ENCODE peak calls at places on chromosomes 3 and 15, in nine cellular contexts. P, L, C, S, I, A, G, K and T are unnamed samples.

GRCh38 chr15:50209804-50210203 is 27.8 kb downstream of the SLC27A2 start:
- DNase-seq in P (peak), L (no peak), C (no peak), S (no peak), I (no peak), A (no peak), G (peak), K (no peak), T (no peak)

GRCh38 chr3:143657391-143657790 is 190.9 kb downstream of the SLC9A9 start:
- DNase-seq in P (no peak), L (no peak), C (no peak), S (peak), I (no peak), A (no peak), G (no peak), K (no peak), T (no peak)

GRCh38 chr3:192795021-192795420 is 67.7 kb upstream of the FGF12 start:
- DNase-seq in P (no peak), L (no peak), C (peak), S (peak), I (no peak), A (no peak), G (no peak), K (no peak), T (no peak)

GRCh38 chr3:18237251-18238005 is 187.7 kb downstream of the SATB1 start:
- DNase-seq in P (peak), L (no peak), C (peak), S (peak), I (peak), A (no peak), G (peak), K (no peak), T (no peak)

GRCh38 chr3:38005076-38006020 is 14.8 kb downstream of the VILL start:
- DNase-seq in P (no peak), L (peak), C (no peak), S (peak), I (no peak), A (no peak), G (peak), K (no peak), T (peak)

GRCh38 chr3:140753865-140754754 is 76.2 kb downstream of the TRIM42 start:
- DNase-seq in P (peak), L (no peak), C (no peak), S (no peak), I (peak), A (no peak), G (peak), K (no peak), T (no peak)

GRCh38 chr3:146543461-146544012 is 870 bp downstream of the PLSCR1 start:
- DNase-seq in P (peak), L (peak), C (peak), S (peak), I (no peak), A (peak), G (peak), K (no peak), T (no peak)

GRCh38 chr15:35293353-35294130 is 208.4 kb upstream of the NANOGP8 start:
- DNase-seq in P (peak), L (no peak), C (peak), S (peak), I (peak), A (no peak), G (peak), K (no peak), T (no peak)

GRCh38 chr3:143016321-143016972 is 15.1 kb downstream of the U2SURP start:
- DNase-seq in P (peak), L (no peak), C (no peak), S (no peak), I (no peak), A (no peak), G (no peak), K (no peak), T (no peak)

GRCh38 chr3:73213906-73214305 is 152.4 kb downstream of the EBLN2 start:
- DNase-seq in P (no peak), L (no peak), C (no peak), S (no peak), I (peak), A (no peak), G (peak), K (no peak), T (no peak)

GRCh38 chr3:127803619-127804018 is 18.7 kb downstream of the MGLL start:
- DNase-seq in P (peak), L (no peak), C (peak), S (peak), I (no peak), A (no peak), G (peak), K (no peak), T (peak)

GRCh38 chr3:66139415-66139814 is 81.4 kb upstream of the SLC25A26 start:
- DNase-seq in P (no peak), L (no peak), C (peak), S (no peak), I (no peak), A (no peak), G (no peak), K (no peak), T (no peak)

GRCh38 chr15:99174989-99175388 is 70.1 kb downstream of the SYNM start:
- DNase-seq in P (no peak), L (no peak), C (no peak), S (no peak), I (no peak), A (no peak), G (no peak), K (no peak), T (no peak)

GRCh38 chr3:53728606-53729005 is 117.6 kb downstream of the CHDH start:
- DNase-seq in P (no peak), L (no peak), C (no peak), S (no peak), I (no peak), A (no peak), G (no peak), K (no peak), T (no peak)

GRCh38 chr3:66729685-66730393 is 229.0 kb upstream of the LRIG1 start:
- DNase-seq in P (no peak), L (no peak), C (no peak), S (no peak), I (no peak), A (no peak), G (no peak), K (no peak), T (no peak)

GRCh38 chr3:152382312-152383135 is 113.8 kb downstream of the MBNL1 start:
- DNase-seq in P (no peak), L (no peak), C (no peak), S (peak), I (no peak), A (no peak), G (no peak), K (no peak), T (no peak)

GRCh38 chr3:53229171-53229570 is 26.7 kb downstream of the TKT start:
- DNase-seq in P (no peak), L (peak), C (no peak), S (no peak), I (no peak), A (no peak), G (no peak), K (no peak), T (peak)

GRCh38 chr3:28349397-28350000 is 875 bp upstream of the AZI2 start:
- DNase-seq in P (peak), L (no peak), C (peak), S (no peak), I (peak), A (no peak), G (no peak), K (no peak), T (no peak)

GRCh38 chr3:158727499-158728377 is 4.5 kb downstream of the RARRES1 start:
- DNase-seq in P (peak), L (no peak), C (peak), S (peak), I (peak), A (no peak), G (peak), K (no peak), T (no peak)

GRCh38 chr3:45553469-45553974 is 41.0 kb upstream of the LIMD1 start:
- DNase-seq in P (peak), L (peak), C (peak), S (peak), I (no peak), A (peak), G (peak), K (no peak), T (peak)

GRCh38 chr3:2947536-2947935 is 162.6 kb downstream of the IL5RA start:
- DNase-seq in P (no peak), L (no peak), C (no peak), S (no peak), I (no peak), A (no peak), G (no peak), K (no peak), T (no peak)

GRCh38 chr3:88000853-88001252 is 58.0 kb downstream of the CGGBP1 start:
- DNase-seq in P (no peak), L (no peak), C (no peak), S (peak), I (no peak), A (no peak), G (no peak), K (no peak), T (no peak)

GRCh38 chr3:82080261-82080660 is 318.8 kb upstream of the GBE1 start:
- DNase-seq in P (peak), L (no peak), C (no peak), S (no peak), I (no peak), A (no peak), G (peak), K (no peak), T (no peak)

GRCh38 chr15:92596623-92597022 is 59.0 kb downstream of the FAM174B start:
- DNase-seq in P (peak), L (no peak), C (no peak), S (no peak), I (no peak), A (no peak), G (no peak), K (no peak), T (no peak)

GRCh38 chr3:46089237-46090011 is 62.1 kb upstream of the XCR1 start:
- DNase-seq in P (peak), L (peak), C (peak), S (peak), I (peak), A (no peak), G (peak), K (no peak), T (peak)

GRCh38 chr3:13075318-13075717 is 2.1 kb upstream of the IQSEC1 start:
- DNase-seq in P (no peak), L (no peak), C (no peak), S (no peak), I (no peak), A (no peak), G (no peak), K (no peak), T (peak)

GRCh38 chr3:13073976-13074375 is 747 bp upstream of the IQSEC1 start:
- DNase-seq in P (no peak), L (no peak), C (no peak), S (no peak), I (no peak), A (no peak), G (no peak), K (no peak), T (no peak)

GRCh38 chr3:13071695-13072094 is 1.5 kb downstream of the IQSEC1 start:
- DNase-seq in P (no peak), L (no peak), C (no peak), S (no peak), I (no peak), A (no peak), G (no peak), K (no peak), T (no peak)

GRCh38 chr3:13072239-13073041 is 789 bp downstream of the IQSEC1 start:
- DNase-seq in P (peak), L (peak), C (peak), S (no peak), I (no peak), A (no peak), G (peak), K (peak), T (no peak)

DNA sequence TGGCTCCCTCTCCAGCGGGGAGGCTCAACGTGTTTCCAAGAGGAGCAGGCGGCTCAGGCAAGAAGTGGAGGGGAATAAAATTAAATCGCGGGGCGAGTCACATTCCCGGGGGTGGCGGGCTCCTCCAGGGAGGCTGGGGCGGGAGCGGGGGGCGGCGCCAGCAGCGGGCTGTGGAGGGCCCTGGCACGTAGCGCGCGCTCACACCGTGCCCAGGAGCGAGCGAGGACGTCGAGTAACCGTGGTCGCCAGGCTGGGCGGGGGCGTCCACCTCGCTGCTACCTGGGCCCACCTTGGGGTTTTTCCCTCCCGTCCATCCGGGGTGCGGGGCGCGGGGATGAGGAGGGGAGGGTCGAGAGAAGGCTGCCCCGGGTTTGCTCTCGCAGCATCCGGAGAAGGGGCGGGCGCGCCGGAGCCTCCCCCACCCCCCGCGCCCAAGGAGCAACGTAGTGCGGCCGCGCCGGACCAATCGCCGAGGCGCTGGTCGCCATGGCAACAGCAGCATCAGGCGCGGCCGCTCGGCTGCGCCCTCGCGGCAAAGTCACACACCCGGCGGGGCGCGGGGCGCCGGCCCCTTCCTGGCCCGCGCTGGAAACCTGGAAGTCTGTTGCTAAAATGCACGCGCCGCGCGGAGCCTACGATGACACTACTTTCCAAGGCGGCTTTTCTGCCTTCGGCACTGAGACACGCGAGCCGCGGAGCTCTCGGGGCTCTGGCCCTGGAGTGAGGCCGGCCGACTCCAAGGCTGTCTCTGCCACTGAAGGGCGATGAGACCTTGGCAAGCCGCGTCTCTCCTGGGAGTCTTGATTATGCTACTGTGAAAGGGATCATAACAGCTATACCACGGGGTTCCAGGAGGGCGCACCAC is at the start of gene IQSEC1:
- DNase-seq in P (no peak), L (peak), C (peak), S (peak), I (no peak), A (peak), G (no peak), K (peak), T (peak)
- TF ChIP-seq CTCF in P (no peak), L (no peak), C (no peak), S (no peak), I (no peak), A (no peak), G (no peak), K (no peak), T (no peak)

DNA sequence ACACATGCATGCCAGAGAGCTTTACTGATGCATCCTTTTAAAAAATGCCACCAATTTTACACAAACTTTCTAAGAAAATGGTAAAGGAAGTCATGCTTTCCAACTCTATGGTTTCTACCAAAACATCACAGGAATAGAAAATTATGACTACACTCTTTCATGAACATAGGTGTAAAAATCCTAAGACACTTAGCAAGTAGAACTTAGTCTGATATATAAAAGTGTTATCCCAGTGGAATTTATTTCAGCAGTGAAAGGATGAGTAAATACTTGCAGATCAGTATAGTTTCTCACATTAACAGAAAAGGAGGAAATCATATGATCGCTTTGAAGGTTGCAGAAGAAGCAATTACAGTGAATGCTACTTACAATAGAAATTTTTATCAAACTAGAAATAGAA is 43.4 kb downstream of the MCTP2 start:
- DNase-seq in P (no peak), L (no peak), C (no peak), S (no peak), I (no peak), A (no peak), G (no peak), K (no peak), T (no peak)
- TF ChIP-seq CTCF in P (no peak), L (no peak), C (no peak), S (no peak), I (no peak), A (no peak), G (no peak), K (no peak), T (no peak)

GRCh38 chr3:170491901-170492300 is 73.2 kb downstream of the CLDN11 start:
- DNase-seq in P (no peak), L (no peak), C (no peak), S (no peak), I (no peak), A (no peak), G (no peak), K (no peak), T (no peak)

GRCh38 chr3:170487091-170487490 is 68.4 kb downstream of the CLDN11 start:
- DNase-seq in P (no peak), L (no peak), C (no peak), S (no peak), I (no peak), A (no peak), G (no peak), K (no peak), T (no peak)

GRCh38 chr3:170490828-170491560 is 72.3 kb downstream of the CLDN11 start:
- DNase-seq in P (no peak), L (no peak), C (no peak), S (no peak), I (no peak), A (no peak), G (no peak), K (no peak), T (no peak)

GRCh38 chr3:170486398-170486797 is 67.7 kb downstream of the CLDN11 start:
- DNase-seq in P (no peak), L (no peak), C (no peak), S (no peak), I (no peak), A (no peak), G (no peak), K (no peak), T (no peak)

DNA sequence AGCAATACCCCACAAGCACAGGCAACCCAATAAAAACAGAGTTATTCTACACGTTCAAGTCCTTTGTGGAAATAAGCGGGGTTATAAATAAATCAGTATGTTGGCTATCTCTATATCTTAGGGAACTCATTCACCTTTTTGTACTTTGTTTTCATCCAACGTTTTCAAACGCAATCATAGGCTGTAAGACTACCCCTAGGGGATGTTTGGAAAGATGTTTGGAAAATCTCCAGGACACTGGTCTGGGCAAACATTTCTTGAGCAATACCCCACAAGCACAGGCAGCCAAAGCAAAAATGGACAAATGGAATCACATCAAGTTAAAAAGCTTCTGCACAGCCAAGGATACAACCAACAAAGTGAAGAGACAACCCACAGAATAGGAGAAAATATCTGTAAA is 70.1 kb downstream of the CLDN11 start:
- DNase-seq in P (peak), L (no peak), C (peak), S (peak), I (peak), A (no peak), G (peak), K (no peak), T (no peak)
- TF ChIP-seq CTCF in P (peak), L (no peak), C (no peak), S (peak), I (no peak), A (no peak), G (no peak), K (no peak), T (no peak)

DNA sequence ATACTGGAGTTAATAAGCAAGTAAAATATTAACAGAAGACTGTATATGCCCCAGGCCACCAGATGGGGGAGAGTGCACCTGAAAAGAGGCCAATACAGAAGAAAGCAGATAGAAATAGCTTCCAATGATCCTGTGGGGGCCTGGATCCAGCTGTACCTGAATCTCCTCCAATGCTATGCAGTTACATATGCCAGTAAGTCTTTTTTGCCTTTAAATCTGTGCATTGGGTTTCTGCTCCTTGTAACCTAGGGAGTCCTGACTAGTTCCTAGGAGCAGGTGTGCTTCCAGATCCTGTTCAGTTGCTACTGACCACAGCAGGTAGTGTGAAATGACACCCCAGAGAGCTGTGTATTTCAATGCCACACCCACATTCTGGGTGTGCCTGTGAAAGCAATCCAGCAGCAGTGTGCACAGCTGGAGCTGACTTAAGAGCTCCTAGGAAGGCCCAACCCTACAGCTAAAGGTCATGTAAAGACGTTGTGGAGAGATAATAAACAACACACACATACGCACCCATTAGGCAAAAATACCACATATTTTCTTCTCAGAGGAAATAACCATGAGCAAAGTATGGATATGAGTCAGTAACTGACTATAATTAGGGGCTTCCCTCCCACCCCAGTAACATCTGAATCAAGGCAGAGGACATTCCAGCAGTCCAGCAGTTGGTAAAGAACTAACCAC is 62.2 kb upstream of the AKAP13 start:
- DNase-seq in P (peak), L (no peak), C (peak), S (peak), I (peak), A (no peak), G (peak), K (no peak), T (no peak)
- TF ChIP-seq CTCF in P (peak), L (no peak), C (peak), S (no peak), I (peak), A (no peak), G (peak), K (no peak), T (no peak)

GRCh38 chr3:156939315-156939714 is 113.2 kb downstream of the LEKR1 start:
- DNase-seq in P (no peak), L (no peak), C (no peak), S (no peak), I (no peak), A (no peak), G (no peak), K (no peak), T (no peak)
- TF ChIP-seq CTCF in P (no peak), L (no peak), C (no peak), S (no peak), I (no peak), A (no peak), G (no peak), K (no peak), T (no peak)

GRCh38 chr3:32420138-32420981 is 28.7 kb downstream of the CMTM7 start:
- DNase-seq in P (peak), L (no peak), C (peak), S (peak), I (no peak), A (no peak), G (peak), K (peak), T (no peak)
- TF ChIP-seq CTCF in P (peak), L (no peak), C (no peak), S (peak), I (peak), A (no peak), G (peak), K (no peak), T (no peak)

GRCh38 chr3:132399054-132399929 is 18.0 kb upstream of the DNAJC13 start:
- DNase-seq in P (peak), L (no peak), C (peak), S (peak), I (peak), A (no peak), G (peak), K (no peak), T (no peak)

GRCh38 chr3:132394334-132394733 is 23.0 kb upstream of the DNAJC13 start:
- DNase-seq in P (no peak), L (peak), C (no peak), S (peak), I (no peak), A (peak), G (no peak), K (no peak), T (no peak)

GRCh38 chr3:132396255-132396654 is 21.0 kb upstream of the DNAJC13 start:
- DNase-seq in P (no peak), L (no peak), C (no peak), S (no peak), I (no peak), A (no peak), G (no peak), K (no peak), T (no peak)

GRCh38 chr3:132395126-132395525 is 22.2 kb upstream of the DNAJC13 start:
- DNase-seq in P (no peak), L (no peak), C (no peak), S (no peak), I (no peak), A (no peak), G (no peak), K (no peak), T (no peak)
- TF ChIP-seq CTCF in P (no peak), L (no peak), C (no peak), S (no peak), I (no peak), A (no peak), G (no peak), K (no peak), T (no peak)

GRCh38 chr15:65194826-65195541 is 9.8 kb upstream of the CLPX start:
- DNase-seq in P (no peak), L (no peak), C (no peak), S (no peak), I (no peak), A (peak), G (no peak), K (no peak), T (no peak)
- TF ChIP-seq CTCF in P (no peak), L (no peak), C (no peak), S (no peak), I (peak), A (no peak), G (no peak), K (no peak), T (no peak)